ENCODE peak calls at places on chromosomes 13 and 19, in nine cellular contexts. One of them, this sample, is unnamed.

GRCh38 chr13:34001357-34001756 is 183.4 kb downstream of the RFC3 start:
- DNase-seq in fibroblast of lung: no peak
- DNase-seq in cardiac fibroblast: no peak
- DNase-seq in 8988T: no peak
- DNase-seq in foreskin fibroblast: no peak
- DNase-seq in NCI-H2107: no peak
- DNase-seq in NB4: no peak
- DNase-seq in activated naive CD4-positive, alpha-beta T cell treated with anti-CD3 and anti-CD28 coated beads for 36 hours: no peak
- DNase-seq in HCEC 1CT: no peak
- DNase-seq in this sample: no peak

GRCh38 chr13:72886272-72887062 is 104.5 kb downstream of the PIBF1 start:
- DNase-seq in cardiac fibroblast: peak; percentile 64
- DNase-seq in fibroblast of lung: peak; percentile 27
- DNase-seq in activated naive CD4-positive, alpha-beta T cell treated with anti-CD3 and anti-CD28 coated beads for 36 hours: no peak
- DNase-seq in HCEC 1CT: peak; percentile 14
- DNase-seq in NCI-H2107: no peak
- DNase-seq in NB4: no peak
- DNase-seq in 8988T: no peak
- DNase-seq in foreskin fibroblast: no peak
- DNase-seq in this sample: no peak

GRCh38 chr13:102836471-102836870 is 9.4 kb upstream of the ERCC5 start:
- DNase-seq in NB4: no peak
- DNase-seq in cardiac fibroblast: no peak
- DNase-seq in NCI-H2107: no peak
- DNase-seq in fibroblast of lung: no peak
- DNase-seq in 8988T: no peak
- DNase-seq in foreskin fibroblast: no peak
- DNase-seq in HCEC 1CT: no peak
- DNase-seq in activated naive CD4-positive, alpha-beta T cell treated with anti-CD3 and anti-CD28 coated beads for 36 hours: no peak
- DNase-seq in this sample: no peak

GRCh38 chr19:9130965-9131364 is 4.2 kb upstream of the OR7G3 start:
- DNase-seq in 8988T: no peak
- DNase-seq in cardiac fibroblast: no peak
- DNase-seq in NCI-H2107: no peak
- DNase-seq in foreskin fibroblast: no peak
- DNase-seq in NB4: peak; percentile 73
- DNase-seq in activated naive CD4-positive, alpha-beta T cell treated with anti-CD3 and anti-CD28 coated beads for 36 hours: no peak
- DNase-seq in fibroblast of lung: no peak
- DNase-seq in HCEC 1CT: no peak
- DNase-seq in this sample: no peak

GRCh38 chr13:106987435-106987800 is 419.5 kb upstream of the ARGLU1 start:
- DNase-seq in activated naive CD4-positive, alpha-beta T cell treated with anti-CD3 and anti-CD28 coated beads for 36 hours: no peak
- DNase-seq in cardiac fibroblast: no peak
- DNase-seq in NCI-H2107: no peak
- DNase-seq in foreskin fibroblast: no peak
- DNase-seq in NB4: no peak
- DNase-seq in HCEC 1CT: no peak
- DNase-seq in fibroblast of lung: no peak
- DNase-seq in 8988T: no peak
- DNase-seq in this sample: no peak

GRCh38 chr19:4310247-4311121 is 6.1 kb downstream of the FSD1 start:
- DNase-seq in HCEC 1CT: no peak
- DNase-seq in foreskin fibroblast: no peak
- DNase-seq in cardiac fibroblast: peak; percentile 10
- DNase-seq in fibroblast of lung: no peak
- DNase-seq in NCI-H2107: no peak
- DNase-seq in activated naive CD4-positive, alpha-beta T cell treated with anti-CD3 and anti-CD28 coated beads for 36 hours: peak; percentile 27
- DNase-seq in NB4: no peak
- DNase-seq in 8988T: no peak
- DNase-seq in this sample: no peak

GRCh38 chr19:40565355-40565754 is 11.3 kb upstream of the SHKBP1 start:
- DNase-seq in NCI-H2107: no peak
- DNase-seq in NB4: no peak
- DNase-seq in fibroblast of lung: no peak
- DNase-seq in activated naive CD4-positive, alpha-beta T cell treated with anti-CD3 and anti-CD28 coated beads for 36 hours: no peak
- DNase-seq in foreskin fibroblast: no peak
- DNase-seq in cardiac fibroblast: no peak
- DNase-seq in 8988T: no peak
- DNase-seq in HCEC 1CT: no peak
- DNase-seq in this sample: no peak

GRCh38 chr13:41196620-41197019 is 2.3 kb upstream of the KBTBD7 start:
- DNase-seq in NCI-H2107: no peak
- DNase-seq in NB4: peak; percentile 48
- DNase-seq in HCEC 1CT: peak; percentile 43
- DNase-seq in foreskin fibroblast: no peak
- DNase-seq in 8988T: no peak
- DNase-seq in cardiac fibroblast: peak; percentile 42
- DNase-seq in fibroblast of lung: no peak
- DNase-seq in activated naive CD4-positive, alpha-beta T cell treated with anti-CD3 and anti-CD28 coated beads for 36 hours: no peak
- DNase-seq in this sample: no peak

GRCh38 chr13:103730407-103730806 is 664.2 kb upstream of the SLC10A2 start:
- DNase-seq in cardiac fibroblast: no peak
- DNase-seq in fibroblast of lung: no peak
- DNase-seq in NB4: no peak
- DNase-seq in activated naive CD4-positive, alpha-beta T cell treated with anti-CD3 and anti-CD28 coated beads for 36 hours: no peak
- DNase-seq in NCI-H2107: no peak
- DNase-seq in HCEC 1CT: no peak
- DNase-seq in 8988T: no peak
- DNase-seq in foreskin fibroblast: no peak
- DNase-seq in this sample: no peak

GRCh38 chr19:35673121-35673804 is 6.9 kb downstream of the UPK1A start:
- DNase-seq in NCI-H2107: no peak
- DNase-seq in HCEC 1CT: peak; percentile 38
- DNase-seq in cardiac fibroblast: peak; percentile 74
- DNase-seq in NB4: no peak
- DNase-seq in fibroblast of lung: peak; percentile 43
- DNase-seq in foreskin fibroblast: peak; percentile 59
- DNase-seq in activated naive CD4-positive, alpha-beta T cell treated with anti-CD3 and anti-CD28 coated beads for 36 hours: peak; percentile 80
- DNase-seq in 8988T: peak; percentile 96
- DNase-seq in this sample: no peak

GRCh38 chr19:11963566-11964355 is 1.1 kb upstream of the ZNF763 start:
- DNase-seq in activated naive CD4-positive, alpha-beta T cell treated with anti-CD3 and anti-CD28 coated beads for 36 hours: peak; percentile 83
- DNase-seq in HCEC 1CT: peak; percentile 20
- DNase-seq in foreskin fibroblast: peak; percentile 41
- DNase-seq in fibroblast of lung: peak; percentile 26
- DNase-seq in cardiac fibroblast: peak; percentile 79
- DNase-seq in NB4: peak; percentile 84
- DNase-seq in 8988T: peak; percentile 24
- DNase-seq in NCI-H2107: no peak
- DNase-seq in this sample: peak; percentile 83

GRCh38 chr19:46901701-46902401 is 41.1 kb downstream of the ARHGAP35 start:
- DNase-seq in HCEC 1CT: no peak
- DNase-seq in activated naive CD4-positive, alpha-beta T cell treated with anti-CD3 and anti-CD28 coated beads for 36 hours: no peak
- DNase-seq in cardiac fibroblast: no peak
- DNase-seq in foreskin fibroblast: no peak
- DNase-seq in 8988T: no peak
- DNase-seq in fibroblast of lung: peak; percentile 71
- DNase-seq in NCI-H2107: no peak
- DNase-seq in NB4: no peak
- DNase-seq in this sample: no peak

GRCh38 chr19:54158812-54159351 is 639 bp downstream of the LENG1 start:
- DNase-seq in HCEC 1CT: no peak
- DNase-seq in activated naive CD4-positive, alpha-beta T cell treated with anti-CD3 and anti-CD28 coated beads for 36 hours: peak; percentile 51
- DNase-seq in foreskin fibroblast: no peak
- DNase-seq in 8988T: no peak
- DNase-seq in NB4: peak; percentile 21
- DNase-seq in fibroblast of lung: no peak
- DNase-seq in cardiac fibroblast: no peak
- DNase-seq in NCI-H2107: no peak
- DNase-seq in this sample: no peak

GRCh38 chr13:46775385-46776065 is 21.4 kb downstream of the ESD start:
- DNase-seq in NCI-H2107: no peak
- DNase-seq in HCEC 1CT: no peak
- DNase-seq in NB4: no peak
- DNase-seq in cardiac fibroblast: no peak
- DNase-seq in activated naive CD4-positive, alpha-beta T cell treated with anti-CD3 and anti-CD28 coated beads for 36 hours: no peak
- DNase-seq in foreskin fibroblast: no peak
- DNase-seq in 8988T: no peak
- DNase-seq in fibroblast of lung: no peak
- DNase-seq in this sample: no peak

GRCh38 chr19:46847528-46847927 is 3.1 kb downstream of the AP2S1 start:
- DNase-seq in activated naive CD4-positive, alpha-beta T cell treated with anti-CD3 and anti-CD28 coated beads for 36 hours: no peak
- DNase-seq in HCEC 1CT: no peak
- DNase-seq in cardiac fibroblast: no peak
- DNase-seq in 8988T: no peak
- DNase-seq in foreskin fibroblast: no peak
- DNase-seq in NB4: no peak
- DNase-seq in fibroblast of lung: no peak
- DNase-seq in NCI-H2107: no peak
- DNase-seq in this sample: no peak

GRCh38 chr13:29847501-29847983 is 2.9 kb downstream of the UBL3 start:
- DNase-seq in NCI-H2107: no peak
- DNase-seq in cardiac fibroblast: peak; percentile 52
- DNase-seq in foreskin fibroblast: peak; percentile 38
- DNase-seq in 8988T: no peak
- DNase-seq in fibroblast of lung: peak; percentile 64
- DNase-seq in NB4: peak; percentile 24
- DNase-seq in HCEC 1CT: peak; percentile 54
- DNase-seq in activated naive CD4-positive, alpha-beta T cell treated with anti-CD3 and anti-CD28 coated beads for 36 hours: no peak
- DNase-seq in this sample: peak; percentile 14

GRCh38 chr13:88919970-88920628 is 1248.9 kb downstream of the SLITRK5 start:
- DNase-seq in foreskin fibroblast: no peak
- DNase-seq in HCEC 1CT: no peak
- DNase-seq in NB4: peak; percentile 80
- DNase-seq in 8988T: no peak
- DNase-seq in activated naive CD4-positive, alpha-beta T cell treated with anti-CD3 and anti-CD28 coated beads for 36 hours: peak; percentile 54
- DNase-seq in NCI-H2107: no peak
- DNase-seq in cardiac fibroblast: no peak
- DNase-seq in fibroblast of lung: no peak
- DNase-seq in this sample: no peak

GRCh38 chr13:38340624-38341023 is 9.0 kb upstream of the UFM1 start:
- DNase-seq in fibroblast of lung: no peak
- DNase-seq in NB4: no peak
- DNase-seq in 8988T: no peak
- DNase-seq in foreskin fibroblast: no peak
- DNase-seq in HCEC 1CT: no peak
- DNase-seq in activated naive CD4-positive, alpha-beta T cell treated with anti-CD3 and anti-CD28 coated beads for 36 hours: no peak
- DNase-seq in cardiac fibroblast: no peak
- DNase-seq in NCI-H2107: no peak
- DNase-seq in this sample: no peak

GRCh38 chr13:41085961-41086360 is 24.7 kb downstream of the WBP4 start:
- DNase-seq in HCEC 1CT: no peak
- DNase-seq in cardiac fibroblast: no peak
- DNase-seq in NB4: no peak
- DNase-seq in foreskin fibroblast: no peak
- DNase-seq in 8988T: no peak
- DNase-seq in NCI-H2107: no peak
- DNase-seq in activated naive CD4-positive, alpha-beta T cell treated with anti-CD3 and anti-CD28 coated beads for 36 hours: no peak
- DNase-seq in fibroblast of lung: no peak
- DNase-seq in this sample: no peak

GRCh38 chr19:2306971-2307370 is 983 bp downstream of the LINGO3 start:
- DNase-seq in 8988T: no peak
- DNase-seq in fibroblast of lung: no peak
- DNase-seq in HCEC 1CT: no peak
- DNase-seq in NB4: no peak
- DNase-seq in NCI-H2107: no peak
- DNase-seq in cardiac fibroblast: no peak
- DNase-seq in foreskin fibroblast: no peak
- DNase-seq in activated naive CD4-positive, alpha-beta T cell treated with anti-CD3 and anti-CD28 coated beads for 36 hours: no peak
- DNase-seq in this sample: no peak

GRCh38 chr13:109698779-109699178 is 87.6 kb downstream of the IRS2 start:
- DNase-seq in HCEC 1CT: peak; percentile 86
- DNase-seq in cardiac fibroblast: peak; percentile 69
- DNase-seq in activated naive CD4-positive, alpha-beta T cell treated with anti-CD3 and anti-CD28 coated beads for 36 hours: no peak
- DNase-seq in 8988T: no peak
- DNase-seq in NCI-H2107: no peak
- DNase-seq in NB4: peak; percentile 67
- DNase-seq in foreskin fibroblast: peak; percentile 38
- DNase-seq in fibroblast of lung: peak; percentile 92
- DNase-seq in this sample: no peak

GRCh38 chr13:23354520-23354919 is 79.0 kb downstream of the SACS start:
- DNase-seq in foreskin fibroblast: no peak
- DNase-seq in HCEC 1CT: no peak
- DNase-seq in activated naive CD4-positive, alpha-beta T cell treated with anti-CD3 and anti-CD28 coated beads for 36 hours: no peak
- DNase-seq in 8988T: no peak
- DNase-seq in fibroblast of lung: no peak
- DNase-seq in cardiac fibroblast: no peak
- DNase-seq in NB4: no peak
- DNase-seq in NCI-H2107: no peak
- DNase-seq in this sample: no peak

GRCh38 chr19:47111081-47111589 is 2.4 kb downstream of the ZC3H4 start:
- DNase-seq in foreskin fibroblast: no peak
- DNase-seq in 8988T: no peak
- DNase-seq in NB4: peak; percentile 86
- DNase-seq in cardiac fibroblast: no peak
- DNase-seq in HCEC 1CT: peak; percentile 30
- DNase-seq in NCI-H2107: no peak
- DNase-seq in fibroblast of lung: no peak
- DNase-seq in activated naive CD4-positive, alpha-beta T cell treated with anti-CD3 and anti-CD28 coated beads for 36 hours: peak; percentile 83
- DNase-seq in this sample: no peak

GRCh38 chr13:59360108-59360507 is 803.6 kb downstream of the DIAPH3 start:
- DNase-seq in foreskin fibroblast: no peak
- DNase-seq in fibroblast of lung: no peak
- DNase-seq in cardiac fibroblast: peak; percentile 33
- DNase-seq in NB4: peak; percentile 30
- DNase-seq in 8988T: no peak
- DNase-seq in NCI-H2107: no peak
- DNase-seq in HCEC 1CT: no peak
- DNase-seq in activated naive CD4-positive, alpha-beta T cell treated with anti-CD3 and anti-CD28 coated beads for 36 hours: peak; percentile 26
- DNase-seq in this sample: no peak

GRCh38 chr13:23579072-23579885 is 9.1 kb downstream of the TNFRSF19 start:
- DNase-seq in HCEC 1CT: peak; percentile 74
- DNase-seq in activated naive CD4-positive, alpha-beta T cell treated with anti-CD3 and anti-CD28 coated beads for 36 hours: peak; percentile 92
- DNase-seq in NCI-H2107: peak; percentile 4
- DNase-seq in NB4: peak; percentile 83
- DNase-seq in fibroblast of lung: peak; percentile 79
- DNase-seq in foreskin fibroblast: peak; percentile 84
- DNase-seq in cardiac fibroblast: peak; percentile 86
- DNase-seq in 8988T: peak; percentile 62
- DNase-seq in this sample: peak; percentile 86

GRCh38 chr13:111034811-111035210 is 80.3 kb upstream of the ARHGEF7 start:
- DNase-seq in foreskin fibroblast: peak; percentile 66
- DNase-seq in NCI-H2107: no peak
- DNase-seq in HCEC 1CT: peak; percentile 63
- DNase-seq in fibroblast of lung: peak; percentile 27
- DNase-seq in cardiac fibroblast: peak; percentile 28
- DNase-seq in 8988T: no peak
- DNase-seq in activated naive CD4-positive, alpha-beta T cell treated with anti-CD3 and anti-CD28 coated beads for 36 hours: no peak
- DNase-seq in NB4: no peak
- DNase-seq in this sample: no peak

GRCh38 chr13:40756042-40756441 is 14.9 kb downstream of the MRPS31 start:
- DNase-seq in activated naive CD4-positive, alpha-beta T cell treated with anti-CD3 and anti-CD28 coated beads for 36 hours: no peak
- DNase-seq in foreskin fibroblast: no peak
- DNase-seq in NCI-H2107: no peak
- DNase-seq in HCEC 1CT: no peak
- DNase-seq in 8988T: no peak
- DNase-seq in cardiac fibroblast: no peak
- DNase-seq in NB4: no peak
- DNase-seq in fibroblast of lung: no peak
- DNase-seq in this sample: no peak

GRCh38 chr13:49681837-49682236 is 9.4 kb downstream of the EBPL start:
- DNase-seq in NCI-H2107: no peak
- DNase-seq in activated naive CD4-positive, alpha-beta T cell treated with anti-CD3 and anti-CD28 coated beads for 36 hours: no peak
- DNase-seq in cardiac fibroblast: no peak
- DNase-seq in foreskin fibroblast: peak; percentile 20
- DNase-seq in NB4: no peak
- DNase-seq in 8988T: no peak
- DNase-seq in fibroblast of lung: peak; percentile 66
- DNase-seq in HCEC 1CT: peak; percentile 32
- DNase-seq in this sample: no peak

GRCh38 chr13:111232191-111232590 is 88.3 kb upstream of the TEX29 start:
- DNase-seq in 8988T: no peak
- DNase-seq in HCEC 1CT: no peak
- DNase-seq in NCI-H2107: no peak
- DNase-seq in fibroblast of lung: no peak
- DNase-seq in foreskin fibroblast: no peak
- DNase-seq in cardiac fibroblast: no peak
- DNase-seq in activated naive CD4-positive, alpha-beta T cell treated with anti-CD3 and anti-CD28 coated beads for 36 hours: no peak
- DNase-seq in NB4: no peak
- DNase-seq in this sample: no peak

GRCh38 chr13:40993987-40994386 is 25.1 kb downstream of the ELF1 start:
- DNase-seq in activated naive CD4-positive, alpha-beta T cell treated with anti-CD3 and anti-CD28 coated beads for 36 hours: no peak
- DNase-seq in NCI-H2107: no peak
- DNase-seq in fibroblast of lung: no peak
- DNase-seq in NB4: no peak
- DNase-seq in foreskin fibroblast: no peak
- DNase-seq in cardiac fibroblast: no peak
- DNase-seq in 8988T: no peak
- DNase-seq in HCEC 1CT: no peak
- DNase-seq in this sample: no peak

GRCh38 chr19:44113784-44114390 is 688 bp downstream of the ZNF225 start:
- DNase-seq in cardiac fibroblast: no peak
- DNase-seq in 8988T: no peak
- DNase-seq in NB4: peak; percentile 8
- DNase-seq in NCI-H2107: no peak
- DNase-seq in fibroblast of lung: no peak
- DNase-seq in foreskin fibroblast: no peak
- DNase-seq in HCEC 1CT: no peak
- DNase-seq in activated naive CD4-positive, alpha-beta T cell treated with anti-CD3 and anti-CD28 coated beads for 36 hours: no peak
- DNase-seq in this sample: no peak

This sample was measured in tibial nerve.